ENCODE peak calls at places on chromosomes 13 and 19, in ten cellular contexts. Z is RWPE1, Y is nephron progenitor cell, O is HepG2, J is MCF 10A, P is psoas muscle, X is bronchial epithelial cell, V is choroid plexus epithelial cell, H is mammary epithelial cell, E is A549. S is an unnamed sample.

GRCh38 chr19:39223703-39224279 is 19.7 kb upstream of the SYCN start:
- DNase-seq in Z (peak; percentile 45), Y (peak; percentile 71), O (no peak), J (peak; percentile 23), P (no peak), X (peak; percentile 18), V (peak; percentile 62), H (peak; percentile 17), E (no peak), S (no peak)

GRCh38 chr19:11268783-11269267 is 6.5 kb upstream of the DOCK6 start:
- DNase-seq in Z (peak; percentile 62), Y (no peak), O (peak; percentile 60), J (peak; percentile 95), P (peak; percentile 61), X (peak; percentile 80), V (peak; percentile 91), H (peak; percentile 80), E (peak; percentile 25), S (peak; percentile 28)

GRCh38 chr13:105920375-105920774 is 615.1 kb downstream of the EFNB2 start:
- DNase-seq in Z (peak; percentile 64), Y (no peak), O (no peak), J (peak; percentile 89), P (no peak), X (peak; percentile 96), V (peak; percentile 83), H (peak; percentile 90), E (peak; percentile 58), S (no peak)

GRCh38 chr19:45962021-45962420 is 11.6 kb downstream of the NOVA2 start:
- DNase-seq in Z (no peak), Y (no peak), O (no peak), J (no peak), P (no peak), X (no peak), V (no peak), H (no peak), E (no peak), S (no peak)

GRCh38 chr19:12000152-12000981 is 35.1 kb downstream of the ZNF433 start:
- DNase-seq in Z (no peak), Y (no peak), O (no peak), J (no peak), P (no peak), X (peak; percentile 12), V (peak; percentile 15), H (peak; percentile 52), E (no peak), S (no peak)

GRCh38 chr19:48553676-48554384 is 1.9 kb downstream of the SULT2B1 start:
- DNase-seq in Z (peak; percentile 44), Y (peak; percentile 42), O (peak; percentile 69), J (peak; percentile 29), P (peak; percentile 33), X (peak; percentile 15), V (peak; percentile 65), H (peak; percentile 44), E (peak; percentile 99), S (no peak)

GRCh38 chr13:110318920-110319319 is 11.8 kb downstream of the COL4A2 start:
- DNase-seq in Z (no peak), Y (no peak), O (no peak), J (no peak), P (no peak), X (no peak), V (no peak), H (no peak), E (no peak), S (no peak)

GRCh38 chr13:66864627-66865026 is 365.5 kb downstream of the PCDH9 start:
- DNase-seq in Z (no peak), Y (no peak), O (no peak), J (no peak), P (no peak), X (no peak), V (no peak), H (no peak), E (no peak), S (no peak)

GRCh38 chr13:44237276-44237767 is 136.3 kb upstream of the SERP2 start:
- DNase-seq in Z (peak; percentile 71), Y (no peak), O (no peak), J (peak; percentile 95), P (peak; percentile 56), X (peak; percentile 96), V (peak; percentile 96), H (peak; percentile 89), E (peak; percentile 60), S (no peak)

GRCh38 chr13:60001892-60002291 is 161.8 kb downstream of the DIAPH3 start:
- DNase-seq in Z (no peak), Y (no peak), O (no peak), J (peak; percentile 62), P (no peak), X (peak; percentile 79), V (peak; percentile 8), H (peak; percentile 50), E (no peak), S (no peak)

GRCh38 chr19:32404939-32405430 is 585 bp upstream of the DPY19L3 start:
- DNase-seq in Z (peak; percentile 8), Y (peak; percentile 60), O (peak; percentile 19), J (peak; percentile 36), P (peak; percentile 79), X (no peak), V (peak; percentile 33), H (no peak), E (no peak), S (peak; percentile 22)

GRCh38 chr19:54462713-54463530 is 656 bp downstream of the LENG9 start:
- DNase-seq in Z (no peak), Y (peak; percentile 59), O (peak; percentile 54), J (peak; percentile 75), P (peak; percentile 82), X (peak; percentile 39), V (peak; percentile 70), H (peak; percentile 64), E (peak; percentile 84), S (peak; percentile 36)

GRCh38 chr13:91031508-91031907 is 316.0 kb upstream of the MIR17HG start:
- DNase-seq in Z (no peak), Y (no peak), O (no peak), J (no peak), P (no peak), X (no peak), V (no peak), H (no peak), E (peak; percentile 1), S (no peak)

GRCh38 chr13:112685856-112686255 is 4.0 kb upstream of the ATP11A start:
- DNase-seq in Z (peak; percentile 14), Y (no peak), O (no peak), J (no peak), P (no peak), X (peak; percentile 43), V (no peak), H (no peak), E (no peak), S (no peak)

GRCh38 chr19:16895467-16896097 is 6.8 kb downstream of the F2RL3 start:
- DNase-seq in Z (no peak), Y (no peak), O (no peak), J (no peak), P (no peak), X (no peak), V (peak; percentile 25), H (no peak), E (no peak), S (no peak)
- TF ChIP-seq CTCF in Z (no peak), Y (no peak), O (no peak), J (no peak), P (no peak), X (no peak), V (no peak), H (no peak), E (no peak), S (no peak)

GRCh38 chr13:77815330-77815729 is 103.3 kb downstream of the EDNRB start:
- DNase-seq in Z (no peak), Y (no peak), O (no peak), J (peak; percentile 62), P (no peak), X (no peak), V (no peak), H (no peak), E (no peak), S (no peak)

DNA sequence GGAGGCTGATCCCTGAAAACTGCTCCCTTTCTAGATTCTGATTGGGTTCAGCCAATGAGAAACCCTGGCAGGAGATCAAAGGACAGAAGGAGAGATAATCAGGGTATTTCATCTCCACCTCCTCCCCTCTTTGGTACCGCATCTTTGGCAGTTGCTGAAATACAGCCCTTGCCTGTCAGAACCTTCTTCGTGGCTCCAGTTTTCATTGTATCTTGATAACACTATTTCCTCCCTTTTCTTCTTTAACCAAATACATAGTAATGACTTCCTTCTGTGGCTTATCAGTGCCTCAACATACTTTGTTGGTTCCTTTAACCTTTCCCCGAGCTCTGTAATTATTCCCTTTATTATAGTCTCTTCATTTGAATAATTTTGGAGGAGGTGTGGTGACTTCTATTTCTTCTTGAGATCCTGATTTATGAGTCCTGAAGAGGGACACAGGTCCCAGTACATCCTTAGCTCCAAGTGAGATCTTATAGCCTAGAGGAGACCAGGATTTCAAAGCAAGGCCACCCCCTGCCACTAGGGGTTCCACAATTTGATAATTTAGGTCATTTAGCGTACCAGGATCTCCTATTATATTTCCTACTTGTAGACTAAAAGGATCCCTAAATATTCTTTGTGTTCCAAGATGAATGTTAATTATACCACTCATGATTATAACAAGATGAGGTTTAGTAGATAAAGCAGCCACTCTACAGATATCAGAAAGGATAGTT is 98.0 kb downstream of the EDNRB start:
- DNase-seq in Z (no peak), Y (no peak), O (no peak), J (no peak), P (no peak), X (no peak), V (no peak), H (no peak), E (no peak), S (no peak)
- TF ChIP-seq CTCF in Z (no peak), Y (peak; percentile 0), O (no peak), J (no peak), P (no peak), X (no peak), V (peak; percentile 27), H (peak; percentile 27), E (no peak), S (no peak)

GRCh38 chr13:51047434-51048165 is 63.5 kb downstream of the C13orf42 start:
- DNase-seq in Z (no peak), Y (no peak), O (no peak), J (no peak), P (no peak), X (no peak), V (no peak), H (no peak), E (no peak), S (no peak)
- TF ChIP-seq CTCF in Z (no peak), Y (no peak), O (peak; percentile 20), J (no peak), P (no peak), X (no peak), V (no peak), H (no peak), E (no peak), S (no peak)

DNA sequence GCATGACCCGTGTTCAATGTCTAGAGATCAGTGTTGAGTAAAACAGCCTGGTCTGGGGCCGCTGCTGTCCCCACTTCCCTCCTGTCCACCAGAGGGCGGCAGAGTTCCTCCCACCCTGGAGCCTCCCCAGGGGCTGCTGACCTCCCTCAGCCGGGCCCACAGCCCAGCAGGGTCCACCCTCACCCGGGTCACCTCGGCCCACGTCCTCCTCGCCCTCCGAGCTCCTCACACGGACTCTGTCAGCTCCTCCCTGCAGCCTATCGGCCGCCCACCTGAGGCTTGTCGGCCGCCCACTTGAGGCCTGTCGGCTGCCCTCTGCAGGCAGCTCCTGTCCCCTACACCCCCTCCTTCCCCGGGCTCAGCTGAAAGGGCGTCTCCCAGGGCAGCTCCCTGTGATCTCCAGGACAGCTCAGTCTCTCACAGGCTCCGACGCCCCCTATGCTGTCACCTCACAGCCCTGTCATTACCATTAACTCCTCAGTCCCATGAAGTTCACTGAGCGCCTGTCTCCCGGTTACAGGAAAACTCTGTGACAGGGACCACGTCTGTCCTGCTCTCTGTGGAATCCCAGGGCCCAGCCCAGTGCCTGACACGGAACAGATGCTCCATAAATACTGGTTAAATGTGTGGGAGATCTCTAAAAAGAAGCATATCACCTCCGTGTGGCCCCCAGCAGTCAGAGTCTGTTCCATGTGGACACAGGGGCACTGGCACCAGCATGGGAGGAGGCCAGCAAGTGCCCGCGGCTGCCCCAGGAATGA is 1.5 kb upstream of the CEACAM5 start:
- DNase-seq in Z (peak; percentile 69), Y (no peak), O (peak; percentile 64), J (peak; percentile 62), P (peak; percentile 22), X (peak; percentile 38), V (peak; percentile 39), H (peak; percentile 51), E (peak; percentile 91), S (no peak)
- TF ChIP-seq CTCF in Z (peak; percentile 60), Y (no peak), O (peak; percentile 85), J (peak; percentile 71), P (peak; percentile 17), X (peak; percentile 90), V (peak; percentile 66), H (peak; percentile 71), E (peak; percentile 100), S (peak; percentile 64)